ENCODE peak calls at places on chromosomes 7 and 10, in five cellular contexts. J, B, Y, R and F are unnamed samples.

GRCh38 chr7:141685285-141686035 is 16.5 kb downstream of the DENND11 start:
- DNase-seq in R (no peak), J (no peak), B (no peak), Y (no peak), F (no peak)

GRCh38 chr7:127943541-127944521 is 87.4 kb downstream of the LRRC4 start:
- DNase-seq in J (no peak), Y (no peak), R (no peak), B (no peak), F (peak)

GRCh38 chr10:104065748-104066147 is 19.9 kb downstream of the COL17A1 start:
- DNase-seq in J (no peak), R (no peak), B (no peak), Y (no peak), F (no peak)

GRCh38 chr10:121373411-121373810 is 224.8 kb downstream of the FGFR2 start:
- DNase-seq in J (no peak), R (no peak), Y (no peak), B (no peak), F (no peak)

GRCh38 chr10:71217266-71218045 is 5.1 kb downstream of the UNC5B start:
- DNase-seq in B (peak), R (no peak), Y (peak), J (peak), F (no peak)

GRCh38 chr7:79552463-79552862 is 99.0 kb upstream of the MAGI2 start:
- DNase-seq in Y (no peak), B (no peak), J (no peak), R (no peak), F (no peak)

GRCh38 chr7:507623-508305 is 11.9 kb downstream of the PDGFA start:
- DNase-seq in B (no peak), J (no peak), R (no peak), Y (no peak), F (no peak)

GRCh38 chr7:27175626-27176342 is 1.7 kb upstream of the HOXA10 start:
- DNase-seq in Y (peak), B (no peak), R (no peak), J (no peak), F (no peak)

GRCh38 chr10:133461027-133461426 is 7.3 kb downstream of the SCART1 start:
- DNase-seq in R (no peak), B (no peak), Y (no peak), J (no peak), F (no peak)